ENCODE peak calls at places on chromosomes 16 and 17, in ten cellular contexts. H is Right ventricle myocardium superior; G is mesothelial cell of epicardium; M is progenitor cell of endocrine pancreas; A is erythroblast; D is AG08395; R is NCI-H2171; K is stimulated activated effector memory CD8-positive, alpha-beta T cell treated with anti-CD3 and anti-CD28 coated beads, Interleukin-12 subunit alpha, Interleukin-12 subunit beta, amount 100 ng/mL, for 72 hours; C is nucleus accumbens; Z is Caki2. N is an unnamed sample.

GRCh38 chr17:43442711-43443110 is 41.1 kb upstream of the DHX8 start:
- DNase-seq in M (no peak), A (no peak), R (no peak), D (peak), G (no peak), Z (peak), H (no peak), K (no peak), C (no peak), N (no peak)

GRCh38 chr17:50661795-50662391 is 27.2 kb downstream of the ABCC3 start:
- DNase-seq in G (no peak), C (no peak), D (peak), R (peak), K (no peak), A (peak), M (no peak), Z (peak), H (no peak), N (no peak)

GRCh38 chr16:2209258-2210008 is 1.2 kb downstream of the BRICD5 start:
- DNase-seq in H (no peak), K (no peak), C (no peak), M (no peak), G (no peak), D (no peak), Z (no peak), R (no peak), A (peak), N (no peak)

GRCh38 chr17:76911299-76912007 is 43.2 kb downstream of the MGAT5B start:
- DNase-seq in H (no peak), C (no peak), Z (peak), G (no peak), R (peak), M (no peak), K (no peak), D (no peak), A (no peak), N (no peak)

GRCh38 chr17:5581655-5582054 is 2.7 kb downstream of the NLRP1 start:
- DNase-seq in Z (no peak), A (no peak), M (no peak), D (no peak), G (no peak), H (no peak), C (no peak), R (no peak), K (no peak), N (no peak)

GRCh38 chr17:79691931-79692330 is 38.8 kb upstream of the ENPP7 start:
- DNase-seq in H (no peak), C (peak), D (peak), G (no peak), A (no peak), Z (no peak), R (no peak), K (no peak), M (no peak), N (peak)

GRCh38 chr16:27529962-27530361 is 19.8 kb downstream of the GTF3C1 start:
- DNase-seq in M (no peak), Z (peak), A (no peak), D (peak), G (no peak), R (peak), C (peak), H (no peak), K (no peak), N (peak)

GRCh38 chr16:88687254-88687576 is 908 bp upstream of the SNAI3 start:
- DNase-seq in H (no peak), A (no peak), K (no peak), Z (no peak), M (peak), D (no peak), R (no peak), G (no peak), C (no peak), N (no peak)

GRCh38 chr16:85668676-85669424 is 19.9 kb downstream of the GINS2 start:
- DNase-seq in A (no peak), H (peak), C (no peak), D (no peak), G (no peak), M (no peak), K (no peak), Z (no peak), R (no peak), N (no peak)

GRCh38 chr17:76176701-76177574 is 35.9 kb upstream of the FOXJ1 start:
- DNase-seq in K (no peak), G (no peak), M (no peak), R (no peak), H (no peak), C (no peak), D (no peak), A (no peak), Z (no peak), N (no peak)

GRCh38 chr17:71748872-71749271 is 371.9 kb upstream of the SOX9 start:
- DNase-seq in K (no peak), G (no peak), R (no peak), D (no peak), M (no peak), Z (no peak), H (no peak), C (no peak), A (no peak), N (no peak)

GRCh38 chr17:48549909-48550308 is 5.0 kb upstream of the HOXB2 start:
- DNase-seq in G (no peak), Z (no peak), K (no peak), H (no peak), M (no peak), R (no peak), C (no peak), D (peak), A (no peak), N (no peak)

GRCh38 chr17:67577429-67577828 is 140.3 kb upstream of the NOL11 start:
- DNase-seq in G (no peak), K (no peak), A (no peak), Z (no peak), M (no peak), D (no peak), R (no peak), H (no peak), C (no peak), N (no peak)

GRCh38 chr16:58661199-58661830 is 23.3 kb downstream of the SLC38A7 start:
- DNase-seq in D (peak), G (no peak), C (peak), Z (peak), K (no peak), M (peak), A (peak), R (peak), H (no peak), N (peak)

GRCh38 chr16:50583211-50583610 is 35.0 kb downstream of the NKD1 start:
- DNase-seq in H (no peak), Z (no peak), M (no peak), G (no peak), C (no peak), D (no peak), R (no peak), K (no peak), A (no peak), N (no peak)

GRCh38 chr17:43444223-43445008 is 39.4 kb upstream of the DHX8 start:
- DNase-seq in R (no peak), C (no peak), K (no peak), G (no peak), Z (no peak), H (no peak), D (no peak), M (no peak), A (no peak), N (no peak)

N was measured in anterior cingulate cortex.